ENCODE peak calls at places on chromosomes 12 and 14, in four cellular contexts. H is HFF-Myc, D is heart left ventricle, I is psoas muscle. R is an unnamed sample.
A peak's percentile ranks its signal among the peaks of the same experiment; 100 is the strongest.

GRCh38 chr14:33401326-33401725 is 462.6 kb downstream of the NPAS3 start:
- DNase-seq in D (no peak), H (no peak), I (no peak), R (no peak)

GRCh38 chr12:19410211-19410610 is 29.1 kb upstream of the AEBP2 start:
- DNase-seq in H (no peak), D (no peak), I (no peak), R (no peak)

GRCh38 chr14:105013150-105013787 is 7.6 kb downstream of the CDCA4 start:
- DNase-seq in D (peak; percentile 58), I (no peak), H (no peak), R (no peak)

GRCh38 chr12:109223868-109224267 is 85.2 kb downstream of the FOXN4 start:
- DNase-seq in I (no peak), H (no peak), D (no peak), R (no peak)

GRCh38 chr14:35366521-35366976 is 38.0 kb downstream of the NFKBIA start:
- DNase-seq in I (no peak), D (no peak), H (no peak), R (no peak)

GRCh38 chr12:10722905-10723866 is at the start of gene YBX3:
- DNase-seq in I (peak; percentile 90), H (peak; percentile 29), D (peak; percentile 93), R (no peak)

GRCh38 chr12:31589896-31590729 is 823 bp downstream of the DENND5B start:
- DNase-seq in D (peak; percentile 83), H (peak; percentile 19), I (peak; percentile 78), R (peak; percentile 45)

GRCh38 chr12:51419473-51420228 is 5.0 kb upstream of the SLC4A8 start:
- DNase-seq in D (no peak), H (no peak), I (no peak), R (no peak)

GRCh38 chr12:121455766-121456420 is 56.0 kb downstream of the RNF34 start:
- DNase-seq in H (no peak), I (no peak), D (no peak), R (no peak)

GRCh38 chr12:113048716-113049127 is 7.8 kb upstream of the DTX1 start:
- DNase-seq in I (no peak), D (peak; percentile 55), H (peak; percentile 24), R (no peak)

GRCh38 chr12:110108309-110109036 is 15.7 kb upstream of the IFT81 start:
- DNase-seq in D (no peak), I (no peak), H (no peak), R (no peak)

GRCh38 chr14:54918427-54918826 is 15.8 kb upstream of the GCH1 start:
- DNase-seq in H (no peak), I (no peak), D (no peak), R (no peak)

GRCh38 chr12:56898938-56899337 is 35.3 kb downstream of the SDR9C7 start:
- DNase-seq in D (no peak), I (no peak), H (no peak), R (no peak)

GRCh38 chr12:92299344-92299743 is 153.7 kb upstream of the BTG1 start:
- DNase-seq in I (no peak), H (no peak), D (no peak), R (no peak)

GRCh38 chr12:51393676-51394545 is 2.7 kb upstream of the GALNT6 start:
- DNase-seq in H (peak; percentile 72), I (no peak), D (no peak), R (peak; percentile 35)

GRCh38 chr14:93137864-93138263 is 22.1 kb upstream of the ITPK1 start:
- DNase-seq in D (peak; percentile 69), I (peak; percentile 28), H (no peak), R (no peak)

GRCh38 chr14:99654235-99655000 is 9.5 kb downstream of the HHIPL1 start:
- DNase-seq in D (no peak), H (no peak), I (peak; percentile 36), R (peak; percentile 73)

GRCh38 chr14:97891515-97891914 is 1094.3 kb downstream of the VRK1 start:
- DNase-seq in D (no peak), I (no peak), H (no peak), R (no peak)

GRCh38 chr12:13192719-13193118 is 3.8 kb upstream of the EMP1 start:
- DNase-seq in I (no peak), H (no peak), D (no peak), R (no peak)

GRCh38 chr12:71691504-71692129 is 5.7 kb downstream of the TMEM19 start:
- DNase-seq in I (no peak), D (no peak), H (no peak), R (peak; percentile 6)

GRCh38 chr12:115004469-115005146 is 320.6 kb upstream of the TBX3 start:
- DNase-seq in H (no peak), D (no peak), I (no peak), R (no peak)

GRCh38 chr12:121283841-121284240 is 12.7 kb downstream of the CAMKK2 start:
- DNase-seq in I (no peak), H (no peak), D (no peak), R (no peak)

GRCh38 chr12:77761286-77761685 is 69.4 kb upstream of the NAV3 start:
- DNase-seq in H (no peak), D (no peak), I (no peak), R (no peak)

GRCh38 chr12:2395352-2395977 is 342.7 kb downstream of the CACNA1C start:
- DNase-seq in D (peak; percentile 47), H (no peak), I (peak; percentile 34), R (peak; percentile 8)

GRCh38 chr14:103533999-103534575 is 5.1 kb downstream of the TRMT61A start:
- DNase-seq in H (no peak), D (no peak), I (no peak), R (no peak)

GRCh38 chr12:131894981-131895639 is 688 bp downstream of the ULK1 start:
- DNase-seq in D (peak; percentile 44), I (no peak), H (no peak), R (no peak)

GRCh38 chr14:77086017-77086727 is 11.9 kb upstream of the CIPC start:
- DNase-seq in D (no peak), I (no peak), H (no peak), R (no peak)

GRCh38 chr14:103700753-103701490 is 14.3 kb downstream of the XRCC3 start:
- DNase-seq in D (peak; percentile 63), H (no peak), I (peak; percentile 69), R (no peak)

GRCh38 chr12:67911293-67911637 is 78.0 kb upstream of the IFNG-AS1 start:
- DNase-seq in I (no peak), H (no peak), D (peak; percentile 80), R (no peak)

GRCh38 chr12:132003846-132004245 is 54.1 kb downstream of the EP400 start:
- DNase-seq in D (no peak), I (no peak), H (no peak), R (peak; percentile 17)

GRCh38 chr12:14394317-14395058 is 29.0 kb downstream of the ATF7IP start:
- DNase-seq in I (no peak), D (no peak), H (peak; percentile 71), R (peak; percentile 70)

GRCh38 chr14:62776300-62776699 is 269.0 kb downstream of the KCNH5 start:
- DNase-seq in D (no peak), H (no peak), I (no peak), R (no peak)

GRCh38 chr12:7156259-7157197 is 26.4 kb downstream of the CLSTN3 start:
- DNase-seq in I (no peak), D (no peak), H (no peak), R (no peak)

GRCh38 chr12:111642681-111643427 is 42.9 kb downstream of the BRAP start:
- DNase-seq in H (no peak), D (no peak), I (no peak), R (no peak)

GRCh38 chr12:71556881-71557280 is 106.8 kb downstream of the ZFC3H1 start:
- DNase-seq in D (no peak), I (no peak), H (peak; percentile 72), R (peak; percentile 75)

GRCh38 chr14:92487513-92488133 is 26.0 kb upstream of the RIN3 start:
- DNase-seq in I (no peak), H (no peak), D (no peak), R (no peak)

GRCh38 chr14:21026251-21026987 is 1.6 kb upstream of the NDRG2 start:
- DNase-seq in H (no peak), D (peak; percentile 39), I (peak; percentile 31), R (no peak)

GRCh38 chr14:78644824-78645559 is 474.8 kb downstream of the NRXN3 start:
- DNase-seq in D (no peak), H (no peak), I (no peak), R (no peak)

GRCh38 chr12:45707241-45707857 is 22.2 kb upstream of the ARID2 start:
- DNase-seq in D (no peak), I (no peak), H (no peak), R (no peak)

GRCh38 chr12:22981711-22982110 is 356.7 kb downstream of the ETNK1 start:
- DNase-seq in D (no peak), I (no peak), H (no peak), R (no peak)
- TF ChIP-seq CTCF in D (no peak), I (no peak), H (peak; percentile 7), R (peak; percentile 29)

GRCh38 chr12:54010053-54010971 is 1.5 kb downstream of the HOXC8 start:
- DNase-seq in I (no peak), D (no peak), H (no peak), R (no peak)
- H3K4me3 ChIP-seq in I (peak overlapping the region; percentile 74), D (no peak overlapping the region), H (peak overlapping the region; percentile 41), R (no peak overlapping the region)

DNA sequence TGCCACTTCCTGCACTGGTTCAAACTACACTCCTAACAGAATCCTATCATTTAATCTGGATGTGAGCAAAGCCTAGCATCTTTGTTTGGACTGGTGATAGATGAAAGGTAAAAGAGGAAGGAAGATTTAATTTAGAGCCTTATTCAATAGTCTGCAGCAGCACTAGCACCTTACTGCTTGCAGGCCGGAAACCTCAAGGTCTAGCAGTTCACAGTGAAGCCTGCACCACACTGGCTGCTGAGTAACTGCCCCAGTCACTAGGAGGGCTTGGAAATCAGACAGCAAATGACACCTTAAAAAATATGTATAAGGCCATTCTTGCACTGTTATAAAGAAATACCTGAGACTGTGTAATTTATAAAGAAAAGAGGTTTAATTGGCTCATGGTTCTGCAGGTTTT is 358.0 kb downstream of the DAD1 start:
- DNase-seq in I (no peak), H (no peak), D (no peak), R (no peak)
- TF ChIP-seq CTCF in I (no peak), H (no peak), D (no peak), R (no peak)

DNA sequence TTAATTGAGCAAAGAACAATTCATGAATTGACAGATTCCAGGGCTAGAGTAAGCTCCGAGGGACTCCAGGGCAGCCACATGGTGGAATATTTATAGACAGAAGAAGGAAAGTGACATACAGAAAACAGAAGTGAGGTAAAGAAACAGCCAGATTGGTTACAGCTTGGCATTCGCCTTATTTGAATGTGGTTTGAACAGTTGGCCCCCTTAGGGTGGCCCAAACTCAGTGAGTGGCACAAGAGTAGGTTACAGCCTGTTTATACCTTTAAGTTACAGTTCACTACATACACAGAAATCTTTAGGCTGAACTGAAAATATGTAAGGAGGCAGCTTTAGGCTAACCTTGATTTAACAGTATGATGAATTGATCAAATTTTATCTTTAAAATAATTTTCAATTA is 174.5 kb upstream of the CNOT2 start:
- DNase-seq in H (no peak), I (no peak), D (no peak), R (no peak)
- H3K4me3 ChIP-seq in H (no peak overlapping the region), I (no peak overlapping the region), D (no peak overlapping the region), R (no peak overlapping the region)

GRCh38 chr12:105330283-105330937 is at the start of gene C12orf75:
- DNase-seq in H (peak; percentile 74), I (peak; percentile 73), D (peak; percentile 64), R (no peak)
- TF ChIP-seq CTCF in H (no peak), I (no peak), D (no peak), R (no peak)